ENCODE peak calls at places on chromosomes 5 and 9, in eight cellular contexts. T, Z, C, O, X, D, R and H are unnamed samples.

GRCh38 chr9:36470891-36471290 is 70.8 kb upstream of the RNF38 start:
- DNase-seq in T (no peak), Z (peak; percentile 12), C (peak; percentile 81), O (peak; percentile 81), X (no peak), D (peak; percentile 54), R (peak; percentile 73), H (peak; percentile 71)

GRCh38 chr5:107941036-107941435 is 270.3 kb upstream of the EFNA5 start:
- DNase-seq in T (no peak), Z (no peak), C (no peak), O (no peak), X (no peak), D (no peak), R (no peak), H (no peak)

GRCh38 chr5:180153991-180154390 is 55.0 kb downstream of the RASGEF1C start:
- DNase-seq in T (no peak), Z (no peak), C (no peak), O (no peak), X (no peak), D (no peak), R (no peak), H (no peak)

GRCh38 chr9:83596899-83597504 is 25.9 kb upstream of the IDNK start:
- DNase-seq in T (peak; percentile 34), Z (peak; percentile 42), C (peak; percentile 22), O (peak; percentile 56), X (no peak), D (peak; percentile 47), R (no peak), H (peak; percentile 59)

GRCh38 chr5:39503148-39503547 is 78.4 kb upstream of the DAB2 start:
- DNase-seq in T (no peak), Z (no peak), C (peak; percentile 79), O (no peak), X (no peak), D (no peak), R (no peak), H (no peak)

GRCh38 chr5:147629196-147629595 is 119.3 kb upstream of the DPYSL3 start:
- DNase-seq in T (no peak), Z (no peak), C (no peak), O (no peak), X (no peak), D (no peak), R (no peak), H (no peak)

GRCh38 chr5:142432369-142432863 is 107.6 kb upstream of the SPRY4 start:
- DNase-seq in T (no peak), Z (peak; percentile 28), C (no peak), O (peak; percentile 57), X (no peak), D (peak; percentile 37), R (no peak), H (peak; percentile 44)

GRCh38 chr5:31049933-31050704 is 143.4 kb upstream of the CDH6 start:
- DNase-seq in T (no peak), Z (no peak), C (peak; percentile 39), O (no peak), X (no peak), D (no peak), R (no peak), H (no peak)

GRCh38 chr5:160159991-160160826 is 41.0 kb upstream of the PWWP2A start:
- DNase-seq in T (peak; percentile 53), Z (no peak), C (no peak), O (no peak), X (no peak), D (no peak), R (no peak), H (no peak)

GRCh38 chr9:114611516-114612271 is 603 bp downstream of the TMEM268 start:
- DNase-seq in T (peak; percentile 80), Z (peak; percentile 39), C (peak; percentile 87), O (peak; percentile 54), X (no peak), D (peak; percentile 43), R (peak; percentile 69), H (peak; percentile 56)

GRCh38 chr9:69580582-69580945 is 91.6 kb downstream of the APBA1 start:
- DNase-seq in T (no peak), Z (no peak), C (no peak), O (no peak), X (no peak), D (no peak), R (no peak), H (no peak)

GRCh38 chr9:93682155-93682968 is 106.0 kb downstream of the PHF2 start:
- DNase-seq in T (peak; percentile 75), Z (peak; percentile 74), C (peak; percentile 42), O (peak; percentile 76), X (no peak), D (peak; percentile 79), R (peak; percentile 63), H (peak; percentile 78)

GRCh38 chr9:112012026-112012902 is 115.7 kb downstream of the UGCG start:
- DNase-seq in T (no peak), Z (peak; percentile 67), C (peak; percentile 95), O (peak; percentile 49), X (no peak), D (peak; percentile 28), R (peak; percentile 84), H (peak; percentile 51)